ENCODE peak calls at places on chromosomes 11 and 22, in five cellular contexts. X is nephron progenitor cell, R is uterus, D is sigmoid colon, A is hepatocyte. Z is an unnamed sample.

GRCh38 chr11:17479284-17480214 is 2.9 kb upstream of the ABCC8 start:
- DNase-seq in X (peak; percentile 80), R (no peak), D (no peak), A (peak; percentile 57), Z (no peak)

GRCh38 chr22:41899992-41900651 is 14.8 kb downstream of the SHISA8 start:
- DNase-seq in X (no peak), R (no peak), D (no peak), A (no peak), Z (no peak)

GRCh38 chr11:15622231-15622890 is 507.6 kb downstream of the INSC start:
- DNase-seq in X (no peak), R (no peak), D (no peak), A (no peak), Z (no peak)

GRCh38 chr11:8813658-8814057 is 97.3 kb upstream of the AKIP1 start:
- DNase-seq in X (peak; percentile 79), R (peak; percentile 85), D (peak; percentile 92), A (peak; percentile 85), Z (no peak)

GRCh38 chr11:18775492-18776292 is 15.9 kb downstream of the PTPN5 start:
- DNase-seq in X (peak; percentile 88), R (no peak), D (no peak), A (peak; percentile 81), Z (no peak)

GRCh38 chr22:36155702-36156101 is 4.9 kb downstream of the APOL3 start:
- DNase-seq in X (no peak), R (peak; percentile 83), D (peak; percentile 92), A (peak; percentile 45), Z (peak; percentile 82)

GRCh38 chr11:93577291-93577690 is 34.1 kb upstream of the SMCO4 start:
- DNase-seq in X (no peak), R (no peak), D (no peak), A (no peak), Z (no peak)

GRCh38 chr11:90476442-90477007 is 253.7 kb upstream of the CHORDC1 start:
- DNase-seq in X (peak; percentile 16), R (no peak), D (no peak), A (peak; percentile 43), Z (no peak)

GRCh38 chr11:10918698-10919097 is 60.8 kb upstream of the ZBED5 start:
- DNase-seq in X (no peak), R (no peak), D (no peak), A (no peak), Z (no peak)

GRCh38 chr11:84430661-84431060 is 1144.5 kb upstream of the CCDC90B start:
- DNase-seq in X (no peak), R (no peak), D (no peak), A (peak; percentile 17), Z (no peak)

DNA sequence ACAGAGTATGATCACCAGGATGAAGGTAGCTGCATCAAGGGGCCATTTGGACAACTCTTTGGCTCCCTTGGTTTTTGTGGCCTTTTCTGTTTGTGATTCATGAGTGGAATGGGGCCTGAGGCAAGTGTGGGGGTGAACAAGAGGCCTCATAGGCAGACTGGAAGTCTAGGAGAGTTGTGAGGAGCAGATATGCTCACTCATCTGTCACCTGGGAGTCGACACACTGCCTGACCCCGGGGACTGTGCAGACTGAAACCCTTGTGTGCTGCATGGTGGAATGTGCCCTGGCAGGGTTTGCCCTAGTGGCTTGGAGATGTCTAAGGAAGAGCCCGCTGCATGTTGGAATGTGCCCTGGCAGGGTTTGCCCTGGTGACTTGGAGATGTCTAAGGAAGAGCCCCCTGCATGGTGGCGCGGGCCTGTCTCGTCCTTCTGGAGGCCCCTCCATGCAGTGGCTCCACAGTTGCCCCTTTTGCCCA is 60.0 kb downstream of the MED15 start:
- DNase-seq in X (no peak), R (no peak), D (no peak), A (no peak), Z (no peak)
- TF ChIP-seq CTCF in X (no peak), R (no peak), D (no peak), A (no peak), Z (no peak)

GRCh38 chr11:3631331-3631730 is 10.5 kb downstream of the ART5 start:
- DNase-seq in X (no peak), R (no peak), D (no peak), A (no peak), Z (no peak)

GRCh38 chr11:3627291-3627690 is 14.5 kb downstream of the ART5 start:
- DNase-seq in X (no peak), R (no peak), D (no peak), A (peak; percentile 78), Z (no peak)

GRCh38 chr11:3623126-3623525 is 18.7 kb downstream of the ART5 start:
- DNase-seq in X (no peak), R (no peak), D (peak; percentile 22), A (no peak), Z (no peak)

GRCh38 chr11:3622521-3622920 is 19.3 kb downstream of the ART5 start:
- DNase-seq in X (no peak), R (no peak), D (peak; percentile 50), A (no peak), Z (no peak)

DNA sequence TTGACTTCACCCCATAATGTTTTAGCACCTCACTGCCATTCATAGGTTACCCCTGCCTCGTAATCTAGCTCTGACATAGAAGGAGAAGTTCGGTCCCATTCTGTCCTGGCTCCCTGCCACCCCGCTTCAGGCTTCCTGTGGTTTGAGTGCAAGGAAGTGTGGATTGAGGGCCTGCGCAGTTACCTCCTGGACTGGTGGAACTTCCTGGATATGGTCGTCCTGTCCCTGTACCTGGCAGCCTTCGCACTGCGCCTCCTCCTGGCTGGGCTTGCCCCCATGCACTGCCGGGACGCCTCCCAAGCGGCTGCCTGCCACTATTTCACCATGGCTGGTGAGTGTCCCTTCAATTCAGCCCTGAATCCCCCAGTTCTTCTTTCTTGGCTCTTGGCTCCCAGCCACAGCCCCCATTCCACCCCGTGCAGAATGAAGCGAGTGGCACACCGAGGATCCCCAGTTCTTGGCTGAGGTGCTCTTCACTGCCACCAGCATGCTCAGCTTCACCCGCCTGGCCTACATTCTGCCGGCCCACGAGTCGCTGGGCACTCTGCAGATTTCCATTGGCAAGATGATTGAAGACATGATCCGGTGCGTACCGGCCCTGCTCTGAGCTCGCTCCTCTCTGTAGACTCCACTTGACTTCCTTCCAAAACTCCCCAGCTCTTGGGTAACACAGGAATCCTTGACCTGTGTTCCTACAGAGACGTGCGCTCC is 15.4 kb downstream of the ART5 start:
- DNase-seq in X (no peak), R (no peak), D (peak; percentile 78), A (no peak), Z (peak; percentile 70)
- TF ChIP-seq CTCF in X (no peak), R (no peak), D (no peak), A (no peak), Z (no peak)

GRCh38 chr22:20130319-20130718 is 1.3 kb upstream of the ZDHHC8 start:
- DNase-seq in X (no peak), R (no peak), D (no peak), A (no peak), Z (no peak)
- TF ChIP-seq CTCF in X (no peak), R (no peak), D (no peak), A (no peak), Z (no peak)

GRCh38 chr11:72609451-72609850 is 64.8 kb downstream of the PDE2A start:
- DNase-seq in X (no peak), R (no peak), D (no peak), A (no peak), Z (no peak)

GRCh38 chr11:72607101-72607468 is 67.1 kb downstream of the PDE2A start:
- DNase-seq in X (no peak), R (no peak), D (no peak), A (no peak), Z (no peak)

GRCh38 chr11:72606362-72607100 is 67.7 kb downstream of the PDE2A start:
- DNase-seq in X (no peak), R (no peak), D (no peak), A (no peak), Z (no peak)

GRCh38 chr11:72607496-72607895 is 66.7 kb downstream of the PDE2A start:
- DNase-seq in X (no peak), R (no peak), D (no peak), A (no peak), Z (no peak)

GRCh38 chr11:72609045-72609444 is 65.2 kb downstream of the PDE2A start:
- DNase-seq in X (no peak), R (no peak), D (no peak), A (no peak), Z (no peak)
- TF ChIP-seq CTCF in X (peak; percentile 41), R (no peak), D (no peak), A (peak; percentile 46), Z (no peak)

DNA sequence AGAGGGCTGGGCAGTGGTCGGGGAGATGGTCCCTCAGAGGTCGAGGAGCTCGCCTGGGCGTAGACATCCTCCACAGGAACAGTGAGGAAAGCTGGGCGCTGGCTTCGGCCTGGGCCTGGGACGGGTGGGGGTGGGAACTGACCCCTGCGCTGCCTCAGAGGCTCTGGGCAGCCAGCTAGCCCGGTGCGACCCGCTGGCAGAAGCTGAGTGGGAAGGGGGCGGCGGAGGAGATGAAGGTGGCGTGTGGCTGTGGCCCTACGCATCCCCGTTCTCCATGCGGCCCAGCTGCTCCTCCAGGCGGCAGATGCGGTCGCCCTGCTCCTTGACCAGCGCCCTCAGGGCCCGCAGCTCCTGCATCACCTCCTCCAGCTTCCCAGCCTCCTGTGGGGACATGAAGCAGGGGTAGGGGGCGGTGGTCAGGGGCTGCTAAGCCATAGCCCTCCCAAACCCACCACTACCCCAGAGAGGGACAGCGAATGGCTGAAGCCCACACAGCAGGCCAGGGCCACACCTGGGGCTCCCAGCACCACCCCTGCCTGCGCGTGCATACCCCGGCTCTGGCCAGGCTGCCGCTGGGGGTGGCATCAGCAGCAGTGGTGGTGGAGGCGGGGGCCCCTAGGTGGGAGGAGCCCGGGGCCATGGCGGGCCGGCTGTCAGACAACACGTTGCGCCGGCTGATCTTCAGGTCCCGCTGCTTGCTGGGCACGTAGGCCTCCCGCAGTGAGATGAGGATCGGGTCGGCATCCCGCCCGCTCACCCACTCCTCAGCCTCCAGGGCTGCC is 830 bp upstream of the PTPRCAP start:
- DNase-seq in X (no peak), R (no peak), D (no peak), A (no peak), Z (no peak)
- TF ChIP-seq CTCF in X (no peak), R (no peak), D (no peak), A (no peak), Z (no peak)

DNA sequence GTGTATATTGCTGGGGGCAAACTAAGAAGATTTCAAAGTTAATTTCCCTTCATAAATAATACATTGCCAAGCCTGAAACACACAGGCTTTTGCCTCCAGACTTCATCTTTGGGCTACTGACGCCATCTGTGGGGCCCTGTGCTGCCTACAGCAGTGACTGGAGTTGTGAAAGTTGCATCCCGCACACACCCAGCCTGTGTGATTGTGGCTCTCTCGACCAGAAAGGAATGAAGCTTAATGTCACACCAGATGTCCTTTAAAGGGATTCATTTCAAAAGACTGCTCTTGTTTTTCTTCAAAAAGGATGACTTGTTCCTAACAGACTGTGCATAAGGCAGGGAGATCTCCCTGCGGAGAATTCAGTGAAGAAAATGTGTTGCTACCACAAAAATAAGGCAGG is 210.5 kb downstream of the FAM181B start:
- DNase-seq in X (no peak), R (no peak), D (peak; percentile 71), A (peak; percentile 13), Z (no peak)
- TF ChIP-seq CTCF in X (no peak), R (no peak), D (no peak), A (peak; percentile 34), Z (no peak)

Z was measured in ascending aorta.